ENCODE peak calls at places on chromosomes 12 and 14, in five cellular contexts. D is left ventricle myocardium inferior; I is Caki2; C is naive thymus-derived CD8-positive, alpha-beta T cell; T is T-helper 17 cell. F is an unnamed sample.

GRCh38 chr14:53509845-53510244 is 356.7 kb upstream of the DDHD1 start:
- DNase-seq in C (no peak), T (no peak), I (no peak), D (peak), F (no peak)

GRCh38 chr14:67485501-67486095 is 2.9 kb downstream of the TMEM229B start:
- DNase-seq in C (no peak), T (no peak), D (no peak), I (no peak), F (no peak)

GRCh38 chr14:60163741-60164140 is 1.5 kb downstream of the DHRS7 start:
- DNase-seq in C (no peak), T (no peak), I (no peak), D (no peak), F (no peak)

GRCh38 chr12:7351177-7351576 is 47.3 kb downstream of the ACSM4 start:
- DNase-seq in T (no peak), I (no peak), D (no peak), C (no peak), F (no peak)

GRCh38 chr14:101066826-101067508 is 163.4 kb upstream of the RTL1 start:
- DNase-seq in D (no peak), I (no peak), T (no peak), C (no peak), F (no peak)

GRCh38 chr12:59459966-59460365 is 135.9 kb upstream of the SLC16A7 start:
- DNase-seq in I (no peak), C (no peak), T (no peak), D (no peak), F (no peak)

GRCh38 chr12:77979597-77980250 is 149.0 kb downstream of the NAV3 start:
- DNase-seq in I (no peak), D (no peak), T (no peak), C (no peak), F (no peak)

GRCh38 chr12:74441872-74442271 is 95.8 kb upstream of the ATXN7L3B start:
- DNase-seq in C (no peak), D (no peak), T (no peak), I (no peak), F (no peak)

GRCh38 chr12:64780531-64781373 is 21.5 kb upstream of the GNS start:
- DNase-seq in I (peak), T (no peak), C (no peak), D (peak), F (peak)

GRCh38 chr12:22866406-22866805 is 241.4 kb downstream of the ETNK1 start:
- DNase-seq in I (no peak), C (no peak), D (no peak), T (no peak), F (no peak)

GRCh38 chr14:36748814-36749213 is 87.2 kb downstream of the PAX9 start:
- DNase-seq in T (no peak), I (no peak), D (no peak), C (no peak), F (no peak)

F was measured in T-helper 1 cell.